ENCODE peak calls at places on chromosomes 7 and 10, in nine cellular contexts. W is AG09309, S is lower leg skin, V is glomerular endothelial cell, F is LoVo, M is EL, N is endodermal cell, C is NCI-H1694 treated with DMSO at 0.1 percent for 48 hours, H is neuronal stem cell. G is an unnamed sample.

GRCh38 chr10:69629897-69630650 is at the start of gene FAM241B:
- DNase-seq in W (no peak), S (peak; percentile 14), V (no peak), F (peak; percentile 81), M (peak; percentile 43), N (peak; percentile 93), C (peak; percentile 17), H (peak; percentile 67), G (peak; percentile 8)

GRCh38 chr7:128710391-128710930 is 28.7 kb upstream of the CALU start:
- DNase-seq in W (no peak), S (no peak), V (no peak), F (no peak), M (no peak), N (no peak), C (no peak), H (no peak), G (no peak)

GRCh38 chr10:129765664-129766550 is 198.2 kb downstream of the EBF3 start:
- DNase-seq in W (no peak), S (no peak), V (no peak), F (no peak), M (no peak), N (peak; percentile 38), C (no peak), H (no peak), G (no peak)

GRCh38 chr10:71569775-71570588 is 149.6 kb downstream of the C10orf105 start:
- DNase-seq in W (no peak), S (peak; percentile 62), V (no peak), F (peak; percentile 57), M (peak; percentile 45), N (peak; percentile 97), C (peak; percentile 26), H (peak; percentile 88), G (peak; percentile 20)

GRCh38 chr10:29746080-29746797 is 111.5 kb upstream of the SVIL start:
- DNase-seq in W (peak; percentile 47), S (no peak), V (peak; percentile 55), F (no peak), M (peak; percentile 36), N (no peak), C (no peak), H (no peak), G (peak; percentile 55)

GRCh38 chr10:75405201-75406143 is 3.9 kb upstream of the ZNF503 start:
- DNase-seq in W (no peak), S (no peak), V (no peak), F (no peak), M (no peak), N (peak; percentile 79), C (no peak), H (peak; percentile 30), G (no peak)

GRCh38 chr7:2947381-2947780 is 96.3 kb downstream of the CARD11 start:
- DNase-seq in W (no peak), S (no peak), V (no peak), F (no peak), M (no peak), N (peak; percentile 20), C (no peak), H (no peak), G (no peak)

GRCh38 chr10:57992321-57993077 is 275.2 kb downstream of the IPMK start:
- DNase-seq in W (no peak), S (no peak), V (no peak), F (no peak), M (peak; percentile 54), N (no peak), C (no peak), H (no peak), G (no peak)

GRCh38 chr10:129562487-129562886 is 95.4 kb downstream of the MGMT start:
- DNase-seq in W (no peak), S (no peak), V (no peak), F (no peak), M (no peak), N (no peak), C (no peak), H (no peak), G (no peak)

GRCh38 chr10:88792656-88793055 is 9.9 kb upstream of the LIPM start:
- DNase-seq in W (peak; percentile 37), S (peak; percentile 22), V (no peak), F (no peak), M (peak; percentile 60), N (no peak), C (no peak), H (no peak), G (no peak)